ENCODE peak calls at places on chromosome 21, in seven cellular contexts. Y, H, W, R, G, O and B are unnamed samples.

GRCh38 chr21:44375281-44375651 is 21.8 kb downstream of the TRPM2 start:
- DNase-seq in G (no peak), W (peak), R (no peak), H (peak), O (no peak), Y (no peak), B (no peak)

GRCh38 chr21:41065539-41065938 is 102.4 kb upstream of the BACE2 start:
- DNase-seq in Y (no peak), R (no peak), G (no peak), O (no peak), W (no peak), H (no peak), B (no peak)

GRCh38 chr21:37580690-37581089 is 214.1 kb downstream of the DYRK1A start:
- DNase-seq in W (no peak), H (no peak), G (no peak), Y (no peak), R (no peak), O (no peak), B (no peak)

GRCh38 chr21:14675774-14676530 is 129.8 kb upstream of the SAMSN1 start:
- DNase-seq in R (no peak), H (no peak), O (no peak), G (no peak), W (no peak), Y (no peak), B (no peak)

GRCh38 chr21:44329086-44329889 is 9.9 kb downstream of the CFAP410 start:
- DNase-seq in G (no peak), R (no peak), W (no peak), O (no peak), H (no peak), Y (no peak), B (no peak)

GRCh38 chr21:16455978-16456377 is 726.2 kb downstream of the USP25 start:
- DNase-seq in W (no peak), O (no peak), R (no peak), G (no peak), Y (no peak), H (no peak), B (no peak)

GRCh38 chr21:37365657-37366487 is 701 bp upstream of the DYRK1A start:
- DNase-seq in Y (peak), H (peak), O (peak), R (peak), W (peak), G (peak), B (peak)

GRCh38 chr21:16841917-16842316 is 670.9 kb upstream of the CXADR start:
- DNase-seq in Y (no peak), W (no peak), O (no peak), G (no peak), H (no peak), R (no peak), B (no peak)

GRCh38 chr21:38350681-38351080 is 93.9 kb downstream of the KCNJ15 start:
- DNase-seq in Y (no peak), O (no peak), G (no peak), H (peak), W (no peak), R (no peak), B (no peak)

GRCh38 chr21:38918629-38919346 is 113.1 kb downstream of the ETS2 start:
- DNase-seq in G (no peak), R (no peak), H (no peak), W (no peak), Y (no peak), O (no peak), B (no peak)

GRCh38 chr21:33236799-33237198 is 7.1 kb downstream of the IFNAR2 start:
- DNase-seq in Y (no peak), W (no peak), G (no peak), O (no peak), H (no peak), R (no peak), B (no peak)

GRCh38 chr21:16195896-16196443 is 466.2 kb downstream of the USP25 start:
- DNase-seq in O (no peak), H (no peak), G (no peak), R (no peak), W (no peak), Y (no peak), B (no peak)

GRCh38 chr21:33799378-33800090 is 116.1 kb downstream of the ATP5PO start:
- DNase-seq in R (peak), G (no peak), O (no peak), Y (peak), W (no peak), H (no peak), B (no peak)

GRCh38 chr21:29053656-29054055 is 19.8 kb downstream of the CCT8 start:
- DNase-seq in O (no peak), G (no peak), H (no peak), W (no peak), R (no peak), Y (no peak), B (no peak)
- H3K27ac ChIP-seq in O (no peak), G (no peak), H (no peak), W (no peak), R (no peak), Y (no peak), B (no peak)

GRCh38 chr21:35703704-35704103 is 356.6 kb downstream of the SETD4 start:
- DNase-seq in Y (no peak), R (no peak), O (no peak), W (no peak), H (no peak), G (no peak), B (no peak)

GRCh38 chr21:35711213-35711612 is 349.1 kb downstream of the SETD4 start:
- DNase-seq in R (no peak), O (no peak), G (no peak), W (no peak), Y (no peak), H (no peak), B (no peak)

GRCh38 chr21:35705888-35706287 is 354.4 kb downstream of the SETD4 start:
- DNase-seq in O (no peak), W (no peak), Y (no peak), R (no peak), H (no peak), G (no peak), B (no peak)

GRCh38 chr21:35705237-35705887 is 355.0 kb downstream of the SETD4 start:
- DNase-seq in W (no peak), Y (no peak), H (no peak), G (no peak), O (no peak), R (no peak), B (no peak)
- TF ChIP-seq CTCF in W (no peak), Y (no peak), H (no peak), G (no peak), O (no peak), R (no peak), B (no peak)

GRCh38 chr21:30813174-30813573 is at the start of gene KRTAP8-1:
- DNase-seq in W (no peak), H (no peak), G (no peak), R (no peak), O (no peak), Y (no peak), B (no peak)
- H3K27ac ChIP-seq in W (no peak), H (no peak), G (no peak), R (no peak), O (no peak), Y (no peak), B (no peak)

GRCh38 chr21:45551316-45551715 is 9.1 kb upstream of the SLC19A1 start:
- DNase-seq in O (no peak), Y (no peak), H (peak), G (peak), W (peak), R (peak), B (peak)

GRCh38 chr21:45548711-45549491 is 6.7 kb upstream of the SLC19A1 start:
- DNase-seq in O (no peak), G (no peak), R (peak), Y (no peak), H (peak), W (peak), B (no peak)

GRCh38 chr21:45551816-45552695 is 9.8 kb upstream of the SLC19A1 start:
- DNase-seq in H (peak), G (no peak), W (peak), O (no peak), R (peak), Y (no peak), B (no peak)

GRCh38 chr21:45550552-45551210 is 8.4 kb upstream of the SLC19A1 start:
- DNase-seq in G (no peak), Y (no peak), O (no peak), W (peak), H (peak), R (peak), B (no peak)

DNA sequence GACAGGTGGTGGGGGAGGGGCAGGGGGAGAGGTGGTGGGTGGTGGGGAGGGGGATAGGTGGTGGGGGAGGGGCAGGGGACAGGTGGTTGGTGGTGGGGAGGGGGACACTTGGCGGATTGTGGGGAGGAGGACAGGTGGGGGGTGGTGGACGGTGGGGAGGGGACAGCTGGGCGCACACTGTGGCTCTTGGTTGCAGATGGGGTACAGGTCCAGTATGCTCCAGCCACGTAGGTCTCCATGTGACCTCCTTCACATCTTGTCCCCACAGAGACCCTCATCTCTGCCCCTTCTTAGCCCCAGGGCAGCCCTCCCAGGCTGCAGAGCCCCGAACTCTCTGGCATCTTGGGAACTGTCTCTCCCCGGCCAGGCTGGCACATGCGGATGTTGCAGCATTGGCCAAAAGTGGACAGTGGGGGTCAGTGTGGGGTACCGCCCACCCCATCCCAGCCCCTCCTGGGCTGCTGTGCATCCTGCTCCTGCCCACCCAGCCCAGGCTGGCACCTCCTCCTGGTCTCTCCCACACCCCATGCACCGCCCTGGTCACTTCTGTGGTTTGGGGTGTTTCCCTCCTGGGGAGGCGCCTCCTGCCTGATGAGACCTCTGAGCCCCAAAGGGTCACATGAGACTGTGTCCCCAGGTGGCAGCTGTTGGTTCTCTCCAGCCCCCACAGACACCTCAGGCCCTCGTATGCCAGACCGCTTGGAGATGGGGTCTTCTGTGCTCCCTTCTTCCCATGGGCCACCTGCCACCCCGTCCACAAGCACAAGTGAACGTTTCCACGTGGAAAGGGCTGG is 7.6 kb upstream of the SLC19A1 start:
- DNase-seq in W (peak), Y (no peak), R (peak), G (no peak), O (no peak), H (peak), B (no peak)
- TF ChIP-seq CTCF in W (no peak), Y (no peak), R (no peak), G (no peak), O (no peak), H (no peak), B (no peak)

GRCh38 chr21:26783801-26784200 is 61.4 kb downstream of the ADAMTS1 start:
- DNase-seq in G (no peak), H (no peak), Y (no peak), R (no peak), O (no peak), W (no peak), B (no peak)

GRCh38 chr21:26784974-26785373 is 60.2 kb downstream of the ADAMTS1 start:
- DNase-seq in G (no peak), O (no peak), H (no peak), W (no peak), Y (no peak), R (no peak), B (no peak)

GRCh38 chr21:26782754-26783153 is 62.5 kb downstream of the ADAMTS1 start:
- DNase-seq in W (no peak), Y (no peak), H (no peak), O (no peak), G (no peak), R (no peak), B (no peak)

GRCh38 chr21:26781331-26781730 is 63.9 kb downstream of the ADAMTS1 start:
- DNase-seq in O (no peak), G (no peak), H (no peak), W (no peak), Y (no peak), R (no peak), B (no peak)

DNA sequence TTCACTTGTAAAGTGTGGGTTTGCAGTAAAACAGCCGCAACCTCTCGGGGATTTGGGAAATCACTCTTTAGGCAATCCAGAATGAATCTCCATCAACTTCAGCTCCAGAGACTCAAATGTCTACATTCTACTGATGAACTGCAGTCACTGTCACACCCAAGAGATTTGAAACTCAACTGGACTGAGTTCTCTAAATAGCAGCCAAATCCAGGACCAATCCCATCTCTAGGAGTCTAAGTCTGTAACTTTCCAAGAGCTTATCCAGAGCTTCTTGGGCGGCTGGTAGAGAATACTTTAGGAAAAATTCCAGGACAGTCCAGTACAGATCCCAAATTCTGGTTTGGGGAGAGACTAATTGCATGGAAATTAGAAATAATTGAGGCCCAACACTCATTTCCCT is 62.9 kb downstream of the ADAMTS1 start:
- DNase-seq in G (no peak), H (no peak), Y (no peak), R (no peak), O (no peak), W (no peak), B (no peak)
- H3K27ac ChIP-seq in G (no peak), H (no peak), Y (peak), R (peak), O (no peak), W (peak), B (no peak)

GRCh38 chr21:18725653-18726052 is 322.1 kb upstream of the TMPRSS15 start:
- DNase-seq in H (no peak), R (no peak), W (no peak), O (no peak), G (peak), Y (no peak), B (no peak)
- TF ChIP-seq CTCF in H (no peak), R (no peak), W (no peak), O (no peak), G (peak), Y (no peak), B (no peak)